ENCODE peak calls at places on chromosomes 1 and 21, in six cellular contexts. K, B, T, Z, A and E are unnamed samples.

GRCh38 chr1:6825828-6826227 is 40.6 kb downstream of the CAMTA1 start:
- DNase-seq in K (no peak), B (no peak), T (no peak), Z (no peak), A (no peak), E (no peak)

GRCh38 chr1:183609313-183609712 is 19.1 kb upstream of the NCF2 start:
- DNase-seq in K (peak; percentile 54), B (no peak), T (peak; percentile 63), Z (peak; percentile 27), A (no peak), E (peak; percentile 77)

GRCh38 chr1:27584453-27584852 is 19.5 kb downstream of the AHDC1 start:
- DNase-seq in K (no peak), B (no peak), T (no peak), Z (no peak), A (no peak), E (no peak)

GRCh38 chr1:155648207-155649147 is 38.5 kb downstream of the MSTO1 start:
- DNase-seq in K (no peak), B (no peak), T (peak; percentile 90), Z (no peak), A (no peak), E (no peak)

GRCh38 chr1:39453603-39454002 is 37.8 kb upstream of the BMP8A start:
- DNase-seq in K (no peak), B (no peak), T (no peak), Z (no peak), A (peak; percentile 83), E (peak; percentile 61)

GRCh38 chr1:9294910-9295636 is 2.4 kb downstream of the SPSB1 start:
- DNase-seq in K (no peak), B (no peak), T (peak; percentile 76), Z (no peak), A (no peak), E (no peak)

GRCh38 chr1:65704318-65704717 is 88.4 kb upstream of the PDE4B start:
- DNase-seq in K (no peak), B (no peak), T (no peak), Z (no peak), A (no peak), E (no peak)

GRCh38 chr1:155178441-155179106 is 4.9 kb downstream of the TRIM46 start:
- DNase-seq in K (peak; percentile 36), B (no peak), T (peak; percentile 82), Z (no peak), A (peak; percentile 48), E (peak; percentile 76)

GRCh38 chr1:17212487-17213121 is 7.7 kb downstream of the PADI1 start:
- DNase-seq in K (peak; percentile 63), B (peak; percentile 80), T (peak; percentile 95), Z (no peak), A (no peak), E (peak; percentile 64)

GRCh38 chr21:36744560-36745231 is 45.8 kb downstream of the SIM2 start:
- DNase-seq in K (no peak), B (no peak), T (no peak), Z (no peak), A (no peak), E (no peak)

GRCh38 chr1:244957525-244957924 is 93.2 kb upstream of the HNRNPU start:
- DNase-seq in K (no peak), B (no peak), T (no peak), Z (no peak), A (no peak), E (no peak)

GRCh38 chr1:244954358-244954757 is 90.0 kb upstream of the HNRNPU start:
- DNase-seq in K (no peak), B (no peak), T (peak; percentile 21), Z (no peak), A (no peak), E (no peak)

GRCh38 chr1:244957122-244957521 is 92.8 kb upstream of the HNRNPU start:
- DNase-seq in K (no peak), B (no peak), T (no peak), Z (no peak), A (no peak), E (no peak)

GRCh38 chr1:244953865-244954264 is 89.5 kb upstream of the HNRNPU start:
- DNase-seq in K (no peak), B (no peak), T (no peak), Z (no peak), A (no peak), E (no peak)

DNA sequence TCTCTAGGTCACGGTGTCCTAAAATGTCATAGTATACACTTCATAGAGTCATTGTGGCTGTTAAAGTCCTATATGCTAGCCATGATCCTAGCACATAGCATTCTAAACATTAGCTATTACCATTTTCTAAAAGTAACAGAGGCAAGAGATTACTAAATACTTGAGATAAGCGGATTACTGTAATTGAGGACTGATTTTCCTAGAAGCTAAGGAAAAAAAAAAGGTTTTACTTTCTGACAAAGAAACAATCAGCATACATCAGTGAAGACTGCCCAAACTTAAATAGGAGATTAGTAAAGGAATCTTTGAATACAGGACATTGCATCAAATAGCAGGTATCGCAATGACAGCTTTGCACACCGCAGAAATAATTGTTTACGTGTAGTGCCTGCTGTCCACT is 91.3 kb upstream of the HNRNPU start:
- DNase-seq in K (no peak), B (no peak), T (no peak), Z (no peak), A (no peak), E (no peak)
- H3K27me3 ChIP-seq in K (no peaks in the 10 kb centered on the region), B (no peaks in the 10 kb centered on the region), T (no peaks in the 10 kb centered on the region), Z (no peaks in the 10 kb centered on the region), A (no peaks in the 10 kb centered on the region), E (no peaks in the 10 kb centered on the region)

DNA sequence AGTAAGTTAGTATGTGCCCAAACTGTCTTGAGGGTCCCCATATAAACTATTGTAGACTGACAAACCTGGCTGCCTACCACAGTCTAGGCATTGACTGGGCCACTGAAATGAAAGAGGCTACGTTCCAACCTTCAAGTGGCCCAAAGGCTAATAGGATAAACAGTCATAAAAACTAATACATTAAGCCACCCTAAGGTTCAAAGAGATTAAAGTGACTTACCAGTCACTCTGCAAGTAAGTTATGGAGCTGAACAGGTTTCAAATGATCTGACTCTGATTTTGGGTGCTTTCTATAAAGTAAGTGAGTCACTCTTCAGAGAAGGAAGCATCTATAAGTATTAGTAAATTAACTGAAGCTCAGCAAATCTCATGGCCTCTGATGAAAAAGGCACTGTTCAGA is 38.0 kb downstream of the PLPP3 start:
- DNase-seq in K (no peak), B (no peak), T (no peak), Z (no peak), A (no peak), E (no peak)
- H3K4me1 ChIP-seq in K (no peaks in the 10 kb centered on the region), B (no peaks in the 10 kb centered on the region), T (peaks cover 7% of the 10 kb centered on the region), Z (no peaks in the 10 kb centered on the region), A (no peaks in the 10 kb centered on the region), E (peaks cover 38% of the 10 kb centered on the region)

GRCh38 chr1:109977225-109977624 is 7.3 kb upstream of the AHCYL1 start:
- DNase-seq in K (no peak), B (no peak), T (no peak), Z (no peak), A (no peak), E (no peak)

GRCh38 chr1:109980324-109981127 is 4.0 kb upstream of the AHCYL1 start:
- DNase-seq in K (peak; percentile 84), B (no peak), T (no peak), Z (no peak), A (peak; percentile 70), E (peak; percentile 60)

GRCh38 chr1:109977657-109978378 is 6.7 kb upstream of the AHCYL1 start:
- DNase-seq in K (no peak), B (no peak), T (no peak), Z (no peak), A (no peak), E (no peak)

GRCh38 chr1:109979489-109980091 is 5.0 kb upstream of the AHCYL1 start:
- DNase-seq in K (no peak), B (no peak), T (peak; percentile 90), Z (peak; percentile 78), A (no peak), E (no peak)

DNA sequence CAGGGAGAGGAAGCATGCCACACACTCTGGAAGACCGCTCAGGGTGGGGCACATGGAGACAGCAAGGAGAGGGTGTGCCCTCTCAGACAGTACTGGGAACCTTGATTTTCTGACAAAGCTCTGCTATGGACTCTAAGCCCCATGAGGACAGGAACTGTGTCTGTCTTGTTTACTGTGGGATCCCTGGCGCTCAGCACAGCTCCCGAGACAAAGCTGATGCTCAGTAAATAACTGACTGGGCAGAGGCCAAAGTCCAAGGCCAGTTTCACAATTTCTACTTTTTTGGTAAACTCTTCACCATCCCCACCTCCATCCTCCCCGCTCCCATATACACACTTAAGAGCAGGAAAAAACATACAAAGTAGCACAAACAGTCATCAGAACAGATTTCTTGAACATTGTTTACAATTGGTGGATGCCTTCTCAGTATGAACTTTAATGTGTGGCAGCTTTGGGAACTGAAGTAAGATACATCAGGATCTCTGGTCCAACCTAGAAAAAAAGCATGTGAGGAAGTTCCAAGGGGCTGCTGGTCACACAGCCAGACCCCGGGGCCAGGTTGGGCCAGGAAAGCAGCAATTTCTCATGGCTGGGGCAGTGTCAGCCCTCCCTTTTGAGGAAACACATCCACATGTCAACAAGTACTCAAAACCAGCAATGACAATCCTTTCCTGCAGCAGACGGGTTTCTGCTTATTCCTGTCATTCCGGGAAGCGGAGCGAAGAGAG is 5.6 kb upstream of the AHCYL1 start:
- DNase-seq in K (no peak), B (no peak), T (no peak), Z (no peak), A (no peak), E (no peak)
- H3K27ac ChIP-seq in K (no peak overlapping the region), B (no peak overlapping the region), T (peak overlapping the region; percentile 19), Z (peak overlapping the region; percentile 33), A (no peak overlapping the region), E (peak overlapping the region; percentile 4)

GRCh38 chr21:45991606-45992301 is 10.2 kb downstream of the COL6A1 start:
- DNase-seq in K (peak; percentile 29), B (no peak), T (peak; percentile 85), Z (no peak), A (peak; percentile 34), E (no peak)
- H3K27me3 ChIP-seq in K (no peaks in the 10 kb centered on the region), B (no peaks in the 10 kb centered on the region), T (no peaks in the 10 kb centered on the region), Z (peaks cover 53% of the 10 kb centered on the region), A (no peaks in the 10 kb centered on the region), E (no peaks in the 10 kb centered on the region)

GRCh38 chr1:204507317-204508105 is 8.7 kb upstream of the MDM4 start:
- DNase-seq in K (peak; percentile 92), B (no peak), T (no peak), Z (peak; percentile 47), A (no peak), E (no peak)

GRCh38 chr1:204505674-204506073 is 10.5 kb upstream of the MDM4 start:
- DNase-seq in K (no peak), B (no peak), T (no peak), Z (no peak), A (no peak), E (no peak)

GRCh38 chr1:204506091-204506968 is 9.9 kb upstream of the MDM4 start:
- DNase-seq in K (peak; percentile 88), B (peak; percentile 84), T (no peak), Z (peak; percentile 76), A (peak; percentile 73), E (peak; percentile 71)

GRCh38 chr1:204509186-204509635 is 7.0 kb upstream of the MDM4 start:
- DNase-seq in K (no peak), B (no peak), T (no peak), Z (no peak), A (no peak), E (no peak)

GRCh38 chr1:204506969-204507316 is 9.3 kb upstream of the MDM4 start:
- DNase-seq in K (peak; percentile 93), B (peak; percentile 94), T (no peak), Z (peak; percentile 69), A (peak; percentile 80), E (no peak)
- H3K4me1 ChIP-seq in K (peaks cover 2% of the 10 kb centered on the region), B (peaks cover 29% of the 10 kb centered on the region), T (no peaks in the 10 kb centered on the region), Z (no peaks in the 10 kb centered on the region), A (no peaks in the 10 kb centered on the region), E (peaks cover 24% of the 10 kb centered on the region)